ENCODE peak calls at places on chromosomes 5 and 9, in eight cellular contexts. F, H, D, L, K, Z, I and J are unnamed samples.

GRCh38 chr5:36606052-36606436 is 362 bp upstream of the SLC1A3 start:
- DNase-seq in F (no peak), H (no peak), D (no peak), L (no peak), K (no peak), Z (no peak), I (no peak), J (no peak)

GRCh38 chr9:125536184-125537152 is 170.5 kb downstream of the MAPKAP1 start:
- DNase-seq in F (no peak), H (no peak), D (no peak), L (no peak), K (no peak), Z (peak), I (peak), J (no peak)

GRCh38 chr5:57454896-57455295 is 27.7 kb downstream of the ACTBL2 start:
- DNase-seq in F (no peak), H (no peak), D (no peak), L (no peak), K (no peak), Z (no peak), I (no peak), J (no peak)

GRCh38 chr5:58012103-58012502 is 447.8 kb downstream of the PLK2 start:
- DNase-seq in F (no peak), H (no peak), D (no peak), L (no peak), K (no peak), Z (peak), I (no peak), J (no peak)

GRCh38 chr9:93185261-93186150 is 1.6 kb downstream of the WNK2 start:
- DNase-seq in F (no peak), H (no peak), D (no peak), L (no peak), K (no peak), Z (no peak), I (peak), J (no peak)

GRCh38 chr9:98873535-98874432 is 66.3 kb downstream of the GALNT12 start:
- DNase-seq in F (peak), H (no peak), D (no peak), L (no peak), K (no peak), Z (peak), I (no peak), J (no peak)

GRCh38 chr5:65861830-65862241 is 64.5 kb upstream of the ERBIN start:
- DNase-seq in F (peak), H (no peak), D (no peak), L (no peak), K (no peak), Z (peak), I (no peak), J (no peak)

GRCh38 chr9:85258823-85259370 is 482.9 kb downstream of the AGTPBP1 start:
- DNase-seq in F (peak), H (peak), D (peak), L (no peak), K (no peak), Z (peak), I (peak), J (no peak)

GRCh38 chr9:71984388-71985069 is 73.1 kb downstream of the C9orf85 start:
- DNase-seq in F (peak), H (no peak), D (no peak), L (no peak), K (no peak), Z (peak), I (no peak), J (no peak)

GRCh38 chr5:42583322-42583721 is 160.1 kb downstream of the GHR start:
- DNase-seq in F (peak), H (peak), D (no peak), L (no peak), K (no peak), Z (peak), I (peak), J (no peak)

GRCh38 chr9:98516205-98516896 is 192.4 kb downstream of the GABBR2 start:
- DNase-seq in F (no peak), H (no peak), D (no peak), L (no peak), K (no peak), Z (no peak), I (no peak), J (no peak)

GRCh38 chr9:32378496-32378895 is 5.9 kb upstream of the ACO1 start:
- DNase-seq in F (peak), H (peak), D (no peak), L (no peak), K (no peak), Z (peak), I (peak), J (no peak)

GRCh38 chr9:32584784-32585183 is 11.8 kb upstream of the NDUFB6 start:
- DNase-seq in F (no peak), H (no peak), D (no peak), L (no peak), K (no peak), Z (no peak), I (no peak), J (no peak)

GRCh38 chr9:77896269-77897245 is 135.1 kb downstream of the GNAQ start:
- DNase-seq in F (no peak), H (peak), D (no peak), L (no peak), K (no peak), Z (no peak), I (peak), J (no peak)

GRCh38 chr9:124735121-124735520 is 36.0 kb downstream of the NR6A1 start:
- DNase-seq in F (peak), H (no peak), D (no peak), L (no peak), K (no peak), Z (peak), I (no peak), J (no peak)

GRCh38 chr5:61010759-61011460 is 65.9 kb downstream of the NDUFAF2 start:
- DNase-seq in F (peak), H (no peak), D (no peak), L (no peak), K (no peak), Z (no peak), I (no peak), J (no peak)